ENCODE peak calls at places on chromosomes 16 and 17, in ten cellular contexts. S, W, V, R, Q, X, A, P, N and D are unnamed samples.
A peak's percentile ranks its signal among the peaks of the same experiment; 100 is the strongest.

GRCh38 chr17:40097931-40098845 is 2.2 kb downstream of the NR1D1 start:
- DNase-seq in S (no peak), W (peak; percentile 72), V (peak; percentile 86), R (no peak), Q (peak; percentile 78), X (peak; percentile 85), A (peak; percentile 33), P (peak; percentile 56), N (no peak), D (no peak)

GRCh38 chr16:11384184-11384955 is 39.1 kb downstream of the RMI2 start:
- DNase-seq in S (no peak), W (no peak), V (no peak), R (no peak), Q (peak; percentile 49), X (no peak), A (peak; percentile 70), P (no peak), N (no peak), D (peak; percentile 54)

GRCh38 chr16:8885674-8886592 is 3.8 kb downstream of the LITAFD start:
- DNase-seq in S (no peak), W (no peak), V (peak; percentile 56), R (peak; percentile 40), Q (peak; percentile 64), X (no peak), A (peak; percentile 77), P (no peak), N (no peak), D (peak; percentile 72)

GRCh38 chr17:40209404-40210093 is 9.6 kb upstream of the WIPF2 start:
- DNase-seq in S (no peak), W (no peak), V (no peak), R (peak; percentile 24), Q (no peak), X (no peak), A (no peak), P (peak; percentile 23), N (no peak), D (no peak)

GRCh38 chr16:17768257-17768656 is 297.5 kb upstream of the XYLT1 start:
- DNase-seq in S (no peak), W (no peak), V (no peak), R (peak; percentile 84), Q (no peak), X (no peak), A (no peak), P (peak; percentile 78), N (peak; percentile 41), D (no peak)

GRCh38 chr16:31063843-31064611 is 10.0 kb downstream of the ZNF668 start:
- DNase-seq in S (no peak), W (no peak), V (no peak), R (no peak), Q (no peak), X (no peak), A (no peak), P (no peak), N (no peak), D (no peak)

GRCh38 chr17:76492989-76493501 is 8.2 kb downstream of the RHBDF2 start:
- DNase-seq in S (no peak), W (peak; percentile 86), V (peak; percentile 68), R (peak; percentile 87), Q (peak; percentile 87), X (peak; percentile 68), A (no peak), P (peak; percentile 92), N (peak; percentile 21), D (peak; percentile 95)

GRCh38 chr16:14284371-14284770 is 213.3 kb downstream of the MRTFB start:
- DNase-seq in S (no peak), W (no peak), V (no peak), R (no peak), Q (no peak), X (no peak), A (peak; percentile 13), P (no peak), N (no peak), D (no peak)

GRCh38 chr16:80460004-80460403 is 80.8 kb upstream of the DYNLRB2 start:
- DNase-seq in S (no peak), W (no peak), V (no peak), R (no peak), Q (no peak), X (no peak), A (no peak), P (no peak), N (no peak), D (no peak)

GRCh38 chr16:89442990-89443726 is 47.2 kb downstream of the ANKRD11 start:
- DNase-seq in S (no peak), W (no peak), V (no peak), R (peak; percentile 58), Q (no peak), X (peak; percentile 71), A (peak; percentile 17), P (peak; percentile 77), N (peak; percentile 42), D (peak; percentile 23)

GRCh38 chr16:1708768-1709180 is 2.8 kb downstream of the MAPK8IP3 start:
- DNase-seq in S (no peak), W (no peak), V (no peak), R (peak; percentile 39), Q (no peak), X (no peak), A (no peak), P (peak; percentile 77), N (no peak), D (peak; percentile 72)

GRCh38 chr16:24853830-24854229 is 8.1 kb downstream of the SLC5A11 start:
- DNase-seq in S (no peak), W (no peak), V (no peak), R (peak; percentile 12), Q (no peak), X (no peak), A (peak; percentile 59), P (peak; percentile 70), N (no peak), D (no peak)

GRCh38 chr17:61474934-61475333 is 22.7 kb downstream of the TBX4 start:
- DNase-seq in S (no peak), W (no peak), V (peak; percentile 16), R (no peak), Q (peak; percentile 8), X (no peak), A (no peak), P (no peak), N (no peak), D (no peak)

GRCh38 chr16:17329412-17329811 is 141.3 kb downstream of the XYLT1 start:
- DNase-seq in S (no peak), W (no peak), V (no peak), R (no peak), Q (no peak), X (no peak), A (no peak), P (no peak), N (no peak), D (no peak)

GRCh38 chr16:68275611-68276191 is 11.4 kb downstream of the SLC7A6 start:
- DNase-seq in S (peak; percentile 41), W (no peak), V (no peak), R (no peak), Q (no peak), X (no peak), A (peak; percentile 45), P (no peak), N (no peak), D (no peak)

GRCh38 chr17:50691550-50692447 is 15.9 kb downstream of the ANKRD40 start:
- DNase-seq in S (no peak), W (no peak), V (no peak), R (no peak), Q (peak; percentile 27), X (peak; percentile 82), A (peak; percentile 61), P (no peak), N (no peak), D (no peak)

GRCh38 chr17:44872131-44872768 is 24.6 kb downstream of the HIGD1B start:
- DNase-seq in S (no peak), W (no peak), V (no peak), R (peak; percentile 18), Q (no peak), X (no peak), A (no peak), P (no peak), N (no peak), D (no peak)

GRCh38 chr16:57610611-57611010 is 17.8 kb upstream of the ADGRG1 start:
- DNase-seq in S (no peak), W (no peak), V (no peak), R (no peak), Q (peak; percentile 40), X (no peak), A (peak; percentile 49), P (no peak), N (no peak), D (peak; percentile 49)

GRCh38 chr17:76593338-76593737 is 7.7 kb upstream of the ST6GALNAC2 start:
- DNase-seq in S (no peak), W (no peak), V (no peak), R (no peak), Q (no peak), X (no peak), A (peak; percentile 36), P (no peak), N (no peak), D (no peak)

GRCh38 chr17:27889711-27890251 is 3.4 kb downstream of the LYRM9 start:
- DNase-seq in S (no peak), W (no peak), V (no peak), R (no peak), Q (no peak), X (no peak), A (no peak), P (no peak), N (no peak), D (no peak)